ENCODE peak calls at places on chromosomes 4 and X, in four cellular contexts. F is HepG2, P is GM12878, Z is WTC11. A is an unnamed sample.

GRCh38 chrX:114797494-114797893 is 213.6 kb downstream of the HTR2C start:
- DNase-seq in F (no peak), P (no peak), Z (no peak), A (no peak)

GRCh38 chr4:88135362-88135663 is 23.1 kb downstream of the ABCG2 start:
- DNase-seq in P (no peak), F (no peak), Z (no peak), A (no peak)

GRCh38 chr4:173169178-173169427 is 492 bp downstream of the GALNT7 start:
- DNase-seq in F (no peak), P (no peak), Z (no peak), A (peak)

GRCh38 chrX:22097295-22097694 is 65.2 kb downstream of the PHEX start:
- DNase-seq in F (no peak), Z (no peak), P (no peak), A (peak)

GRCh38 chr4:62482355-62482754 is 1282.2 kb downstream of the ADGRL3 start:
- DNase-seq in F (no peak), Z (no peak), P (no peak), A (no peak)

GRCh38 chr4:23999714-24000113 is 109.9 kb upstream of the PPARGC1A start:
- DNase-seq in P (no peak), F (no peak), Z (no peak), A (no peak)

GRCh38 chr4:83932996-83933395 is 397.1 kb downstream of the GPAT3 start:
- DNase-seq in F (no peak), Z (no peak), P (no peak), A (no peak)

GRCh38 chr4:66929748-66930147 is 615.6 kb downstream of the CENPC start:
- DNase-seq in F (no peak), Z (no peak), P (no peak), A (no peak)

GRCh38 chrX:100748133-100748532 is 16.2 kb upstream of the SYTL4 start:
- DNase-seq in P (no peak), Z (no peak), F (peak), A (no peak)
- TF ChIP-seq ETV6 in P (no peak), Z (no peak), F (no peak), A (no peak)

GRCh38 chr4:159765402-159765801 is 662.5 kb downstream of the RAPGEF2 start:
- DNase-seq in Z (no peak), P (no peak), F (no peak), A (no peak)
- TF ChIP-seq SP1 in Z (no peak), P (no peak), F (no peak), A (no peak)

GRCh38 chr4:157727163-157727562 is 445.7 kb downstream of the GASK1B start:
- DNase-seq in Z (no peak), F (no peak), P (no peak), A (no peak)
- TF ChIP-seq ETV6 in Z (no peak), F (no peak), P (no peak), A (no peak)

GRCh38 chrX:70133303-70134115 is at the start of gene IGBP1:
- DNase-seq in P (peak), F (peak), Z (peak), A (peak)

GRCh38 chrX:70129811-70130210 is 3.4 kb upstream of the IGBP1 start:
- DNase-seq in Z (no peak), P (no peak), F (peak), A (peak)

GRCh38 chrX:70132244-70132643 is 1.0 kb upstream of the IGBP1 start:
- DNase-seq in Z (no peak), P (no peak), F (no peak), A (no peak)

GRCh38 chrX:70132877-70133302 is 357 bp upstream of the IGBP1 start:
- DNase-seq in Z (no peak), P (no peak), F (no peak), A (no peak)

DNA sequence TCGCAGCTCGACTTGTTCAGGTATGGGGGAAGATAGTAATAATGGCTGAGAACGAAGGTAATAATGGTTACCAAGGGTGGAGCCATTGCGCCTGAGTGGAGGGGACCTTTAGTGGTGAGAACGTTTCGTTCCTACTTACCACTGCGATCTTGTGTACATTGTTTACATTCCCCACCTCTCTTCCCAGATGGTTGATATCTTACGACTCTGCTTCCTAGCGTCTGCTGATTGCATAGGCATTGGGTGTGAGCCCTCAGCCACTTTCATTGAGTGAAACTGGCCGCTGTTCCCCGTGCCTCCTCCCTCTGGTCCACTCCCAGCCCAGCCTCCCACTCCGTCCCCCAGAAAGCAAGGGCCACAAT is 850 bp downstream of the IGBP1 start:
- DNase-seq in P (no peak), Z (no peak), F (peak), A (peak)
- TF ChIP-seq SP1 in P (no peak), Z (no peak), F (no peak), A (peak)

GRCh38 chr4:122576261-122577188 is 44.3 kb downstream of the IL21 start:
- DNase-seq in P (no peak), Z (no peak), F (peak), A (peak)
- TF ChIP-seq ETV6 in P (no peak), Z (no peak), F (no peak), A (no peak)

GRCh38 chr4:120671538-120671937 is 251.0 kb downstream of the PRDM5 start:
- DNase-seq in Z (no peak), P (no peak), F (no peak), A (no peak)

GRCh38 chr4:120672558-120673147 is 249.9 kb downstream of the PRDM5 start:
- DNase-seq in F (no peak), Z (no peak), P (no peak), A (no peak)

GRCh38 chr4:120673696-120674095 is 248.8 kb downstream of the PRDM5 start:
- DNase-seq in F (no peak), P (no peak), Z (no peak), A (no peak)
- TF ChIP-seq SP1 in F (no peak), P (no peak), Z (no peak), A (no peak)

A was measured in K562.